ENCODE peak calls at places on chromosome 9, in eight cellular contexts. Z, E, W, L, A, X, T and S are unnamed samples.

GRCh38 chr9:69637801-69638200 is 34.4 kb downstream of the APBA1 start:
- DNase-seq in W (no peak), A (peak; percentile 53), L (no peak), X (no peak), Z (no peak), E (peak; percentile 68), T (no peak), S (no peak)

GRCh38 chr9:132069046-132069898 is 10.4 kb downstream of the MED27 start:
- DNase-seq in W (no peak), Z (no peak), T (no peak), A (peak; percentile 21), E (no peak), L (no peak), X (no peak), S (no peak)

GRCh38 chr9:85640425-85640824 is 101.3 kb downstream of the AGTPBP1 start:
- DNase-seq in A (no peak), L (no peak), Z (no peak), X (no peak), W (no peak), E (no peak), T (no peak), S (no peak)

GRCh38 chr9:35552376-35552775 is 52.7 kb upstream of the TESK1 start:
- DNase-seq in T (no peak), A (no peak), X (no peak), L (no peak), Z (no peak), W (no peak), E (peak; percentile 42), S (no peak)

GRCh38 chr9:126287467-126287866 is 39.2 kb upstream of the MVB12B start:
- DNase-seq in T (no peak), A (no peak), Z (no peak), L (no peak), W (no peak), X (no peak), E (no peak), S (no peak)

GRCh38 chr9:21927752-21928151 is 66.4 kb downstream of the CDKN2A start:
- DNase-seq in Z (no peak), E (no peak), X (no peak), A (no peak), T (no peak), W (no peak), L (no peak), S (no peak)

GRCh38 chr9:107612136-107612535 is 122.6 kb upstream of the KLF4 start:
- DNase-seq in X (peak; percentile 63), L (no peak), T (no peak), W (no peak), Z (no peak), A (peak; percentile 82), E (peak; percentile 67), S (no peak)

GRCh38 chr9:3508531-3509374 is 17.0 kb downstream of the RFX3 start:
- DNase-seq in E (peak; percentile 5), A (peak; percentile 5), Z (no peak), W (no peak), L (no peak), X (no peak), T (no peak), S (no peak)

GRCh38 chr9:89635007-89635742 is 30.4 kb downstream of the GADD45G start:
- DNase-seq in W (no peak), T (no peak), X (no peak), A (peak; percentile 58), E (peak; percentile 76), L (no peak), Z (no peak), S (no peak)

GRCh38 chr9:69946800-69947437 is 96.7 kb upstream of the MAMDC2 start:
- DNase-seq in A (peak; percentile 85), T (peak; percentile 11), L (no peak), X (no peak), W (no peak), E (peak; percentile 93), Z (no peak), S (no peak)

GRCh38 chr9:92438900-92439526 is 14.7 kb upstream of the OMD start:
- DNase-seq in X (no peak), L (no peak), T (no peak), A (peak; percentile 66), Z (no peak), W (no peak), E (peak; percentile 54), S (no peak)

GRCh38 chr9:138038244-138038671 is 160.7 kb downstream of the CACNA1B start:
- DNase-seq in E (no peak), L (no peak), W (no peak), A (no peak), X (no peak), Z (peak; percentile 22), T (no peak), S (no peak)

GRCh38 chr9:65410926-65411325 is 125.9 kb upstream of the FOXD4L5 start:
- DNase-seq in T (no peak), X (no peak), W (no peak), Z (no peak), L (no peak), A (no peak), E (no peak), S (no peak)

GRCh38 chr9:107674937-107675277 is 185.3 kb upstream of the KLF4 start:
- DNase-seq in T (no peak), W (no peak), E (peak; percentile 38), Z (no peak), L (no peak), A (no peak), X (peak; percentile 24), S (no peak)

GRCh38 chr9:70121818-70122436 is 78.3 kb downstream of the MAMDC2 start:
- DNase-seq in Z (no peak), L (no peak), A (no peak), E (peak; percentile 87), X (no peak), T (no peak), W (no peak), S (no peak)

GRCh38 chr9:69178583-69179011 is 4.5 kb downstream of the TJP2 start:
- DNase-seq in T (no peak), Z (no peak), A (no peak), W (no peak), E (no peak), X (no peak), L (no peak), S (no peak)

DNA sequence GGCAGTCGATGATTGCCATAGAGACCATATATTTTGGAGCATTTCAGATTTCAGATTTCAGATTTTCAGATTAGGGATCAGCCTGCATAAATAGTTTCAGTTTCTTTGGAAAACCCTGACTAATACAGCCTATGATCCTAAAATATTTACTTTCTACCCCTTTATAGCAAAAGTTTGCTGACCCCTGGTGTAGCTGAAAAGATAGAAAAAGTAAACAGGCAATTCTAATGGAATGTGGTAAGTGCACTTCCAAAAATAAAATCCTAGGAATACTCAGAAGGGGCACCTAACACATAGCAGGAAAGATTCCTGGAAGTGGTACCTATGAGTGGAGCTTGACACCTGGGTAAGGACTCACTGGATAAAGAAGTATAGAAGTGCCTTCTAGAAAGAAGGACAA is 34.5 kb downstream of the BAAT start:
- DNase-seq in A (no peak), L (no peak), Z (no peak), X (no peak), E (no peak), T (no peak), W (no peak), S (no peak)
- TF ChIP-seq CTCF in A (no peak), L (no peak), Z (no peak), X (no peak), E (no peak), T (no peak), W (no peak), S (no peak)

DNA sequence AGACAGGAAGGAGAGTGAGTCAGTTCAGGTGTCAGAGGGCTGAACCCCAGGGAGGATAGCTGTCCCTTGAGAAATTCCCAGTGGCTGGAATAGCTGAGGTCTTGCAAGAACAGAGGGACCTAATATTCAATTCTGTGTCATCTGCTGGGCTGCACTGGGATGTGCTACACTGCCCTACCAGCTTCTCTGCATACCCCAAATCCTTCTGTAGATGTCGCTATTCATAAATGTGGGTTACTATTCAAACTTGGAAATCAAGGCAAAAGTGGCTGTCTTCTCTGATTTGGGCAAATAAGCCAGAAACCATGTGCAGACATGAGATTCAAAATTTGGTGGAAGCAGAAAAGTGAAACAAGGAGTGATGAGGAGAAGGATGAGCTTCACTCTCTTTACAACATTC is 16.3 kb downstream of the TNFSF8 start:
- DNase-seq in W (no peak), T (peak; percentile 4), L (no peak), A (peak; percentile 25), Z (no peak), X (no peak), E (peak; percentile 20), S (no peak)
- TF ChIP-seq CTCF in W (peak; percentile 28), T (peak; percentile 46), L (no peak), A (peak; percentile 56), Z (peak; percentile 75), X (no peak), E (peak; percentile 34), S (no peak)

GRCh38 chr9:503331-503730 is 288.7 kb downstream of the DOCK8 start:
- DNase-seq in A (no peak), L (no peak), Z (no peak), E (no peak), T (no peak), X (no peak), W (no peak), S (no peak)

GRCh38 chr9:504921-505821 is 290.5 kb downstream of the DOCK8 start:
- DNase-seq in W (peak; percentile 46), A (peak; percentile 13), L (peak; percentile 50), E (no peak), X (no peak), T (no peak), Z (no peak), S (peak; percentile 38)

DNA sequence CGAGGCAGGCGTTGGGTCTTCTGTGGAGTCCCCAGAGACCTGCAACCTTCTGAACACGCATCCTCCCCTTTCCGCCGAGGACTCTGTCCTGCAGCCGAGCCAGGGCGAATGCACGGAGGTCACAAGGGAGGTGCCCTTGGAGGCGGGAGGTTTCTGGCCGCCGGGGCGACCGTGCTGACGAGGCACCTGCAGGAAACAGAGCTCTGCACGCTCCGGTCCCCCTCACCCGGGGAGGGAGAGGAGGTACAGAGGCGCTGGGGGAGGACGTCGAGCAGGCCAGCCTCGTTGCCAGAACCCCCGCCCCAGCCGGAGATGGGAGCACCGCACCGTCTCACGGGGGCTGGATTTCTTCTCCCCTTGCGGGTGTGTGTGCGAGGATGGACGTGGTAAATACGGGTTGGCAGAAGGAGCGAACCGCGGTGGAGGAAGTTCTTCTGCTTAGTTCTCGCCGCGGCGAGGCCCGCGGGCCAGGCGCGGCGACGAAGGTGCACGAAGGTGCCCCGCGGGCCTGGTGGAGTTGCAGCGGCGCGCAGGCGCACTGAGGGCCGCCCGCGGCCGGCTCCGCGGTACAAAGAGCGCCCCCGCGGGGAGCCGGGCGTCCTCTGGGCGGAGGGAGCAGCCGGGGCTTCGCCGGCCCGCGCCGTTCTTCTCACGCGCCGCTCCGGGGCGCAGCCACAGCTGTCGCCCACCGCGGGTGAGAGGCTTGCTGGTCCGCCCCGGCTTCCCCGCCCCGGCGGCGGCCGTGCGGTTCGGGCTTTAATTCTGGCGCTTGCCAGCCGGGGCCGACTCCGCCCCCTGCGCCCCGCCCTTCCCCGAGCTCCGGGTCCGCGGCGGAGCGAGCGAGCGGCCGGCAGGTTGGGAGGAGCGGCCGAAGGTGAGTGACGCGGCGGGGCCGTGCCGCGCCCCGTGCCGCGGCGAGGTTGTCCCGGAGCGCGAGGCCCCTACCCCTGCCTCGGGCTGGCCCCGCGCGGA is 289.5 kb downstream of the DOCK8 start:
- DNase-seq in E (peak; percentile 29), W (peak; percentile 76), X (peak; percentile 29), L (peak; percentile 76), Z (peak; percentile 87), A (peak; percentile 72), T (peak; percentile 73), S (peak; percentile 90)
- TF ChIP-seq CTCF in E (no peak), W (no peak), X (peak; percentile 52), L (no peak), Z (peak; percentile 68), A (no peak), T (peak; percentile 44), S (peak; percentile 36)

GRCh38 chr9:113581865-113582697 is 118.6 kb downstream of the RGS3 start:
- DNase-seq in Z (peak; percentile 74), X (peak; percentile 51), A (no peak), W (no peak), T (no peak), E (peak; percentile 53), L (peak; percentile 76), S (peak; percentile 89)
- TF ChIP-seq CTCF in Z (peak; percentile 63), X (no peak), A (peak; percentile 24), W (no peak), T (peak; percentile 35), E (no peak), L (no peak), S (peak; percentile 61)